ENCODE peak calls at places on chromosomes 11 and 22, in seven cellular contexts. D, R, S, U, L, B and X are unnamed samples. For H3K4me1, the result is how much of the 10 kb centered on the place peaks cover.

GRCh38 chr11:35682230-35683195 is 19.9 kb downstream of the TRIM44 start:
- DNase-seq in D (no peak), R (no peak), S (no peak), U (no peak), L (no peak), B (peak), X (no peak)

GRCh38 chr11:69301033-69301490 is 7.1 kb downstream of the MYEOV start:
- DNase-seq in D (no peak), R (no peak), S (no peak), U (no peak), L (no peak), B (no peak), X (no peak)

GRCh38 chr11:130706572-130706971 is 209.7 kb downstream of the SNX19 start:
- DNase-seq in D (no peak), R (no peak), S (no peak), U (peak), L (no peak), B (no peak), X (no peak)

GRCh38 chr11:92390783-92391182 is 166.2 kb downstream of the FAT3 start:
- DNase-seq in D (no peak), R (no peak), S (no peak), U (no peak), L (no peak), B (no peak), X (no peak)

GRCh38 chr22:39316440-39317083 is 2.9 kb downstream of the RPL3 start:
- DNase-seq in D (no peak), R (peak), S (peak), U (peak), L (peak), B (peak), X (no peak)

GRCh38 chr11:62144641-62145255 is 20.9 kb downstream of the INCENP start:
- DNase-seq in D (no peak), R (no peak), S (no peak), U (no peak), L (peak), B (no peak), X (no peak)

GRCh38 chr11:17978553-17979287 is 34.1 kb downstream of the SERGEF start:
- DNase-seq in D (no peak), R (peak), S (peak), U (peak), L (peak), B (peak), X (no peak)

GRCh38 chr11:9639099-9639498 is 24.8 kb upstream of the SWAP70 start:
- DNase-seq in D (no peak), R (no peak), S (no peak), U (no peak), L (peak), B (no peak), X (no peak)

GRCh38 chr11:130448416-130449068 is at the start of gene ADAMTS15:
- DNase-seq in D (peak), R (peak), S (peak), U (peak), L (peak), B (peak), X (peak)

GRCh38 chr11:65219930-65220213 is 38.1 kb downstream of the CAPN1 start:
- DNase-seq in D (no peak), R (no peak), S (no peak), U (no peak), L (no peak), B (no peak), X (no peak)

GRCh38 chr11:17699157-17700114 is 19.9 kb upstream of the MYOD1 start:
- DNase-seq in D (no peak), R (no peak), S (no peak), U (peak), L (no peak), B (peak), X (no peak)

GRCh38 chr22:36971726-36972125 is 47.5 kb downstream of the TST start:
- DNase-seq in D (no peak), R (no peak), S (no peak), U (no peak), L (no peak), B (no peak), X (no peak)

GRCh38 chr22:27149886-27150529 is 492.6 kb downstream of the MIAT start:
- DNase-seq in D (no peak), R (no peak), S (no peak), U (peak), L (no peak), B (no peak), X (no peak)

GRCh38 chr11:94895971-94896370 is 77.4 kb downstream of the CWC15 start:
- DNase-seq in D (no peak), R (no peak), S (no peak), U (peak), L (no peak), B (no peak), X (no peak)

GRCh38 chr11:111976614-111977140 is 39.5 kb downstream of the DIXDC1 start:
- DNase-seq in D (no peak), R (no peak), S (peak), U (no peak), L (no peak), B (peak), X (no peak)

GRCh38 chr11:19218216-19218615 is 16.4 kb upstream of the CSRP3 start:
- DNase-seq in D (no peak), R (no peak), S (no peak), U (no peak), L (no peak), B (no peak), X (no peak)

GRCh38 chr22:22508274-22509176 is at the start of gene ZNF280B:
- DNase-seq in D (peak), R (peak), S (peak), U (peak), L (peak), B (peak), X (peak)

GRCh38 chr11:9750551-9750950 is 86.7 kb downstream of the SWAP70 start:
- DNase-seq in D (no peak), R (no peak), S (no peak), U (no peak), L (no peak), B (no peak), X (no peak)

GRCh38 chr22:37176464-37177061 is 11.5 kb downstream of the C1QTNF6 start:
- DNase-seq in D (no peak), R (no peak), S (peak), U (peak), L (peak), B (no peak), X (no peak)

GRCh38 chr22:29784451-29785361 is 17.5 kb downstream of the UQCR10 start:
- DNase-seq in D (no peak), R (peak), S (peak), U (peak), L (peak), B (no peak), X (no peak)

GRCh38 chr11:46315783-46316563 is 31.3 kb upstream of the DGKZ start:
- DNase-seq in D (no peak), R (peak), S (no peak), U (no peak), L (peak), B (no peak), X (no peak)

GRCh38 chr11:73717136-73717535 is 43.7 kb downstream of the RAB6A start:
- DNase-seq in D (no peak), R (no peak), S (no peak), U (no peak), L (no peak), B (no peak), X (no peak)
- H3K27ac ChIP-seq in D (no peak), R (no peak), S (no peak), U (no peak), L (no peak), B (no peak), X (no peak)

GRCh38 chr11:114197799-114198500 is 98.2 kb upstream of the NNMT start:
- DNase-seq in D (no peak), R (peak), S (peak), U (peak), L (peak), B (no peak), X (no peak)

GRCh38 chr11:114199051-114199450 is 97.1 kb upstream of the NNMT start:
- DNase-seq in D (no peak), R (no peak), S (no peak), U (no peak), L (no peak), B (no peak), X (no peak)

GRCh38 chr11:114195981-114196731 is 100.0 kb upstream of the NNMT start:
- DNase-seq in D (no peak), R (no peak), S (no peak), U (no peak), L (peak), B (peak), X (no peak)

GRCh38 chr11:114193730-114194674 is 102.2 kb upstream of the NNMT start:
- DNase-seq in D (no peak), R (no peak), S (no peak), U (no peak), L (no peak), B (no peak), X (no peak)

GRCh38 chr11:114196994-114197702 is 99.1 kb upstream of the NNMT start:
- DNase-seq in D (no peak), R (no peak), S (no peak), U (no peak), L (no peak), B (no peak), X (no peak)
- H3K4me1 ChIP-seq in D (under half), R (under half), S (under half), U (under half), L (half or more), B (under half), X (under half)

GRCh38 chr22:49005557-49005956 is 822.1 kb downstream of the BRD1 start:
- DNase-seq in D (no peak), R (no peak), S (no peak), U (no peak), L (no peak), B (no peak), X (no peak)
- H3K27ac ChIP-seq in D (no peak), R (no peak), S (no peak), U (no peak), L (no peak), B (no peak), X (no peak)

GRCh38 chr22:49970528-49971231 is 10.1 kb downstream of the PIM3 start:
- DNase-seq in D (peak), R (peak), S (peak), U (peak), L (peak), B (peak), X (no peak)

GRCh38 chr22:49968313-49968830 is 7.8 kb downstream of the PIM3 start:
- DNase-seq in D (no peak), R (peak), S (peak), U (no peak), L (peak), B (no peak), X (no peak)

GRCh38 chr22:49967333-49968241 is 7.0 kb downstream of the PIM3 start:
- DNase-seq in D (no peak), R (peak), S (peak), U (no peak), L (peak), B (no peak), X (no peak)

GRCh38 chr22:49969751-49970527 is 9.4 kb downstream of the PIM3 start:
- DNase-seq in D (no peak), R (peak), S (peak), U (no peak), L (peak), B (no peak), X (no peak)

GRCh38 chr22:49968831-49969661 is 8.5 kb downstream of the PIM3 start:
- DNase-seq in D (no peak), R (peak), S (peak), U (no peak), L (peak), B (no peak), X (no peak)
- H3K4me1 ChIP-seq in D (under half), R (under half), S (under half), U (under half), L (half or more), B (under half), X (under half)

DNA sequence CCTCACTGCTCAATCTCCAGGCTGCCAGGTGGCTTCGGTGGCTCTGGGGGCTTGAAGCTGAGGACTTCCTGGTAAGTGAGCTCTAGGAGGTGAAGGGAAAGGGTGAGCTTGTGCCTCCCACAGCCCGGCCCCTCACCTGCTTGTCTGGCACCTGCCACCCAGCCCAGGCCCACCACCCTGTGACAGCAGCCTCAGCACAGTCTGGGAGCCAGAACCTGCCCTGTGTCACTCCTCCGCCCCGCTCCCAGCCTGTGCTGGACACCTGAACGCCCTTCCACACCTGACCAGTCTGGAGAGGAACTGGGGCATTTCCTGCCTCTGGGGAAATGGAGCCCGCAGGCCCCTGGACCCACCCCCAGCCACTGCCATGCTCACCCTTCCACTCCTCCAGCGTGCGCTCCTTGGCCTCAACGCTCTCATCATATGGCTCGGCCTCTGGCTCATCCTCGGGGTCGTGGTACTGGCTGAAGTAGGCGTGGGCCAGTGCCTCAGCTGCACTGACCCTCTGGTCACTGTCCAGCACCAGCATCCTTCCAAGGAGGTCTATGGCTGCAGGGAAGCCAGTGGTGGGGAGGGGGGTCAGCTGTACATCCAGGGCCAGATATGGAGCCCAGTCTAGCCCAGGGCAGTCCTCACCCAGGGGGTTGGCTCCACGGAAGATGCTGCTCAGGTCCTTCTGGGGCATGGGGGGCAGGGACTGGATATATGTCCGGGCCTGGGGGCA is 3.6 kb upstream of the MAPK12 start:
- DNase-seq in D (no peak), R (no peak), S (no peak), U (no peak), L (no peak), B (no peak), X (no peak)
- H3K27ac ChIP-seq in D (no peak), R (no peak), S (no peak), U (no peak), L (no peak), B (no peak), X (no peak)